ENCODE peak calls at places on chromosomes 5 and 9, in five cellular contexts. One of them, this sample, is unnamed.

GRCh38 chr5:81232449-81233079 is 558 bp upstream of the CKMT2 start:
- DNase-seq in skeletal muscle cell: no peak
- DNase-seq in A549: no peak
- DNase-seq in fibroblast of pulmonary artery: peak
- DNase-seq in kidney: peak
- DNase-seq in this sample: peak

GRCh38 chr9:70409800-70410199 is 4.7 kb downstream of the KLF9 start:
- DNase-seq in skeletal muscle cell: no peak
- DNase-seq in A549: no peak
- DNase-seq in kidney: no peak
- DNase-seq in fibroblast of pulmonary artery: no peak
- DNase-seq in this sample: peak

GRCh38 chr9:107866912-107867311 is 377.3 kb upstream of the KLF4 start:
- DNase-seq in skeletal muscle cell: peak
- DNase-seq in kidney: no peak
- DNase-seq in fibroblast of pulmonary artery: peak
- DNase-seq in A549: no peak
- DNase-seq in this sample: peak

GRCh38 chr5:143055596-143056330 is 285.6 kb downstream of the ARHGAP26 start:
- DNase-seq in skeletal muscle cell: no peak
- DNase-seq in kidney: no peak
- DNase-seq in fibroblast of pulmonary artery: peak
- DNase-seq in A549: no peak
- DNase-seq in this sample: peak

GRCh38 chr5:165325201-165325600 is 1819.8 kb downstream of the MAT2B start:
- DNase-seq in kidney: no peak
- DNase-seq in A549: no peak
- DNase-seq in skeletal muscle cell: peak
- DNase-seq in fibroblast of pulmonary artery: peak
- DNase-seq in this sample: peak

GRCh38 chr9:91758491-91758981 is 191.5 kb downstream of the ROR2 start:
- DNase-seq in skeletal muscle cell: no peak
- DNase-seq in A549: peak
- DNase-seq in kidney: no peak
- DNase-seq in fibroblast of pulmonary artery: peak
- DNase-seq in this sample: peak

GRCh38 chr5:68214472-68215207 is 916 bp upstream of the PIK3R1 start:
- DNase-seq in kidney: no peak
- DNase-seq in A549: peak
- DNase-seq in skeletal muscle cell: no peak
- DNase-seq in fibroblast of pulmonary artery: no peak
- DNase-seq in this sample: no peak

GRCh38 chr9:9117866-9118265 is 1318.3 kb upstream of the DMAC1 start:
- DNase-seq in A549: no peak
- DNase-seq in kidney: no peak
- DNase-seq in skeletal muscle cell: no peak
- DNase-seq in fibroblast of pulmonary artery: no peak
- DNase-seq in this sample: no peak

GRCh38 chr5:180129291-180130190 is 58.0 kb upstream of the RNF130 start:
- DNase-seq in skeletal muscle cell: no peak
- DNase-seq in fibroblast of pulmonary artery: no peak
- DNase-seq in kidney: peak
- DNase-seq in A549: no peak
- DNase-seq in this sample: no peak

GRCh38 chr5:99169309-99169708 is 240.5 kb upstream of the CHD1 start:
- DNase-seq in skeletal muscle cell: no peak
- DNase-seq in kidney: no peak
- DNase-seq in fibroblast of pulmonary artery: peak
- DNase-seq in A549: peak
- DNase-seq in this sample: peak

GRCh38 chr9:12785251-12785880 is 10.5 kb downstream of the LURAP1L start:
- DNase-seq in kidney: peak
- DNase-seq in A549: peak
- DNase-seq in fibroblast of pulmonary artery: no peak
- DNase-seq in skeletal muscle cell: peak
- DNase-seq in this sample: peak

GRCh38 chr5:7210549-7210948 is 185.4 kb upstream of the ADCY2 start:
- DNase-seq in fibroblast of pulmonary artery: no peak
- DNase-seq in skeletal muscle cell: no peak
- DNase-seq in kidney: no peak
- DNase-seq in A549: no peak
- DNase-seq in this sample: no peak

GRCh38 chr5:5146530-5147160 is 6.5 kb downstream of the ADAMTS16 start:
- DNase-seq in kidney: no peak
- DNase-seq in A549: no peak
- DNase-seq in fibroblast of pulmonary artery: no peak
- DNase-seq in skeletal muscle cell: no peak
- DNase-seq in this sample: peak

GRCh38 chr5:40634154-40634553 is 45.6 kb upstream of the PTGER4 start:
- DNase-seq in A549: no peak
- DNase-seq in fibroblast of pulmonary artery: no peak
- DNase-seq in kidney: no peak
- DNase-seq in skeletal muscle cell: no peak
- DNase-seq in this sample: no peak

GRCh38 chr9:95574176-95574575 is 57.4 kb upstream of the PTCH1 start:
- DNase-seq in skeletal muscle cell: no peak
- DNase-seq in kidney: no peak
- DNase-seq in A549: peak
- DNase-seq in fibroblast of pulmonary artery: no peak
- DNase-seq in this sample: no peak

GRCh38 chr5:108386345-108387061 is 4.6 kb upstream of the FBXL17 start:
- DNase-seq in skeletal muscle cell: peak
- DNase-seq in kidney: no peak
- DNase-seq in fibroblast of pulmonary artery: peak
- DNase-seq in A549: no peak
- DNase-seq in this sample: peak

GRCh38 chr5:133439859-133440258 is 172.5 kb downstream of the FSTL4 start:
- DNase-seq in kidney: no peak
- DNase-seq in fibroblast of pulmonary artery: no peak
- DNase-seq in skeletal muscle cell: no peak
- DNase-seq in A549: no peak
- DNase-seq in this sample: no peak

GRCh38 chr9:134640491-134641172 is 971 bp upstream of the COL5A1 start:
- DNase-seq in fibroblast of pulmonary artery: peak
- DNase-seq in kidney: no peak
- DNase-seq in skeletal muscle cell: no peak
- DNase-seq in A549: no peak
- DNase-seq in this sample: no peak

GRCh38 chr9:122186301-122186700 is 26.6 kb downstream of the MORN5 start:
- DNase-seq in A549: no peak
- DNase-seq in fibroblast of pulmonary artery: no peak
- DNase-seq in kidney: no peak
- DNase-seq in skeletal muscle cell: no peak
- DNase-seq in this sample: no peak

GRCh38 chr9:116705531-116705930 is 18.4 kb downstream of the TRIM32 start:
- DNase-seq in A549: no peak
- DNase-seq in fibroblast of pulmonary artery: no peak
- DNase-seq in skeletal muscle cell: no peak
- DNase-seq in kidney: no peak
- DNase-seq in this sample: no peak

GRCh38 chr5:151033217-151033934 is 13.0 kb downstream of the GPX3 start:
- DNase-seq in kidney: no peak
- DNase-seq in A549: no peak
- DNase-seq in skeletal muscle cell: no peak
- DNase-seq in fibroblast of pulmonary artery: no peak
- DNase-seq in this sample: no peak

GRCh38 chr9:122988141-122988540 is 45.3 kb upstream of the GPR21 start:
- DNase-seq in kidney: no peak
- DNase-seq in A549: no peak
- DNase-seq in fibroblast of pulmonary artery: no peak
- DNase-seq in skeletal muscle cell: no peak
- DNase-seq in this sample: no peak

GRCh38 chr5:148666353-148666752 is 12.0 kb upstream of the HTR4 start:
- DNase-seq in fibroblast of pulmonary artery: peak
- DNase-seq in skeletal muscle cell: no peak
- DNase-seq in A549: no peak
- DNase-seq in kidney: no peak
- DNase-seq in this sample: no peak

GRCh38 chr5:96638566-96638965 is 23.6 kb upstream of the CAST start:
- DNase-seq in kidney: no peak
- DNase-seq in skeletal muscle cell: no peak
- DNase-seq in A549: no peak
- DNase-seq in fibroblast of pulmonary artery: no peak
- DNase-seq in this sample: no peak

GRCh38 chr5:159209438-159210305 is at the start of gene RNF145:
- DNase-seq in kidney: peak
- DNase-seq in A549: peak
- DNase-seq in fibroblast of pulmonary artery: peak
- DNase-seq in skeletal muscle cell: peak
- DNase-seq in this sample: peak

GRCh38 chr5:141393267-141393666 is 834 bp downstream of the PCDHGA8 start:
- DNase-seq in fibroblast of pulmonary artery: no peak
- DNase-seq in kidney: no peak
- DNase-seq in A549: no peak
- DNase-seq in skeletal muscle cell: no peak
- DNase-seq in this sample: no peak

GRCh38 chr5:131587541-131587940 is 47.5 kb downstream of the RAPGEF6 start:
- DNase-seq in kidney: no peak
- DNase-seq in fibroblast of pulmonary artery: no peak
- DNase-seq in A549: no peak
- DNase-seq in skeletal muscle cell: peak
- DNase-seq in this sample: peak

GRCh38 chr9:137441935-137442321 is 771 bp upstream of the ENTPD8 start:
- DNase-seq in fibroblast of pulmonary artery: no peak
- DNase-seq in kidney: no peak
- DNase-seq in skeletal muscle cell: no peak
- DNase-seq in A549: no peak
- DNase-seq in this sample: no peak

GRCh38 chr9:137439158-137439714 is 1.9 kb downstream of the ENTPD8 start:
- DNase-seq in kidney: peak
- DNase-seq in A549: no peak
- DNase-seq in skeletal muscle cell: no peak
- DNase-seq in fibroblast of pulmonary artery: no peak
- DNase-seq in this sample: no peak

GRCh38 chr9:137444106-137444790 is 3.1 kb upstream of the ENTPD8 start:
- DNase-seq in A549: no peak
- DNase-seq in kidney: peak
- DNase-seq in fibroblast of pulmonary artery: no peak
- DNase-seq in skeletal muscle cell: no peak
- DNase-seq in this sample: no peak

GRCh38 chr9:137438591-137439157 is 2.5 kb downstream of the ENTPD8 start:
- DNase-seq in fibroblast of pulmonary artery: no peak
- DNase-seq in kidney: peak
- DNase-seq in A549: no peak
- DNase-seq in skeletal muscle cell: no peak
- DNase-seq in this sample: no peak

DNA sequence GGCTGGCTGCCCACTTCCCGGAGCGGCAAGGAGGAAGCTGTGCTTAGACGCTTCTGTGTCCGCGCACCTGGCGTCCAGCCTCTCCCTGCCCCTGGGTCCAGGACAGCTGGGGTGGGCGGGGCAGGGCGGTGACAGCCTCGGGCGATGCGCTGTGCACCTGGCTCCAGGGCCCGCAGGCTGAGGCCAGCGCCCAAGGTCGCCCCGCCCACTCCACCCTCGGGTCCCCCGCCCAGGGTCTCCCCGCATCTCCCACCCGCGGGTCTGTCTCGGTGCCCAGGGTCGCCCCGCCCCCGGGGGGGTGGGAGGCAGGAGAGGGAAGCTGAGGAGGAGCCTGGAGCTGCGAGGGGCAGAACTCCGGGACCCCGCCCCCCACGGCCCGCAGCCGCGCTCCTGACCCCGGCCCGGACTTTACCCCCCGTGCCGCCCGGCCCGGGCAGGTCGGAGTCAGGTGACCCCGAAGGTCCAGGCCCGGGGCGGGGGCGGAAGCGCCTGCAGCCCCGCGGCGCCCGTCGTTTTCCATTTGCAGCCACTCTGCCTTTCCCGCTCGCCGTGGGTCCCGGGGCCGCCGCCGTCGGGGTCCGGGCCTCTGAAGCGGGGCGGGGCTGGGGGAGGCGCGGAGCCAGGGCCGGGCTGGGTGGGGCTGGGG is at the start of gene ENTPD8:
- DNase-seq in fibroblast of pulmonary artery: no peak
- DNase-seq in kidney: peak
- DNase-seq in skeletal muscle cell: no peak
- DNase-seq in A549: peak
- DNase-seq in this sample: no peak
- H3K4me3 ChIP-seq in fibroblast of pulmonary artery: peak
- H3K4me3 ChIP-seq in kidney: peak
- H3K4me3 ChIP-seq in skeletal muscle cell: peak
- H3K4me3 ChIP-seq in A549: peak
- H3K4me3 ChIP-seq in this sample: no peak

GRCh38 chr5:88672644-88673493 is 210.1 kb downstream of the MEF2C start:
- DNase-seq in kidney: no peak
- DNase-seq in fibroblast of pulmonary artery: no peak
- DNase-seq in skeletal muscle cell: no peak
- DNase-seq in A549: no peak
- DNase-seq in this sample: no peak
- H3K4me3 ChIP-seq in kidney: no peak
- H3K4me3 ChIP-seq in fibroblast of pulmonary artery: no peak
- H3K4me3 ChIP-seq in skeletal muscle cell: no peak
- H3K4me3 ChIP-seq in A549: no peak
- H3K4me3 ChIP-seq in this sample: no peak

DNA sequence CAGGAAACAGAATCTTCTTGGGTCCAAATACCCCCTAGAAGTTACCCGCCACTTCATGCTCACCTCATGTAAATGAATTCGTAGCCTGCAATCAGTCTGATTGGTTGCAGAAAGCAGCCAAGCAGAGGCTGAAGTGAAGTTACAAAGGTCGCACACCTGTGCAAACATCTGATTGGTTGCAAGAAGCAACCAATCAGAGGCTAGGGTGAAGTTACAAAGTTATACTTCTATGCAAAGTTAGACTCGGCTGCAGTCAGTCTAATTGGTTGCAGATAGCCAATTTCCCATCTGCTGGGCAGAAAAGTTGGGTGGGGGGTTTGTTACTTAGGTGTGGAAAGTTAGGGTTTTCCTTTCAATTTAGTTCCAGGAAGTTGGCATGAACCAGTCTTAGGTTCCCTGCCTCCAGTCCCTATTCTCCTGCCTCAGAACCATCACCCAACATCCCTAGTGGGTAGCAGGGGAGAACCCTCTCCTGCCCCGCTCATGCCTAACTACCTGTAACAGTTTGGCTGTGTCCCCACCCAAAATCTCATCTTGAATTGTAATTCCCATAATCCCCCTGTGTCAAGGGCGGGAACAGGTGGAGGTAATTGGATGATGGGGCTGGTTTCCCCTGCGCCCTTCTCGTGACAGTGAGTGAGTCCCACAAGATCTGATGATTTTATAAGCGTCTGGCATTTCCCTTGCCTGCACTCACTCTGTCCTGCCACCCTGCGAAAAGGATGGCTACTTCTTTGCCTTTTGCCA is 1.2 kb upstream of the RUSC2 start:
- DNase-seq in fibroblast of pulmonary artery: no peak
- DNase-seq in skeletal muscle cell: no peak
- DNase-seq in kidney: no peak
- DNase-seq in A549: no peak
- DNase-seq in this sample: no peak
- H3K4me3 ChIP-seq in fibroblast of pulmonary artery: peak
- H3K4me3 ChIP-seq in skeletal muscle cell: peak
- H3K4me3 ChIP-seq in kidney: peak
- H3K4me3 ChIP-seq in A549: peak
- H3K4me3 ChIP-seq in this sample: peak

DNA sequence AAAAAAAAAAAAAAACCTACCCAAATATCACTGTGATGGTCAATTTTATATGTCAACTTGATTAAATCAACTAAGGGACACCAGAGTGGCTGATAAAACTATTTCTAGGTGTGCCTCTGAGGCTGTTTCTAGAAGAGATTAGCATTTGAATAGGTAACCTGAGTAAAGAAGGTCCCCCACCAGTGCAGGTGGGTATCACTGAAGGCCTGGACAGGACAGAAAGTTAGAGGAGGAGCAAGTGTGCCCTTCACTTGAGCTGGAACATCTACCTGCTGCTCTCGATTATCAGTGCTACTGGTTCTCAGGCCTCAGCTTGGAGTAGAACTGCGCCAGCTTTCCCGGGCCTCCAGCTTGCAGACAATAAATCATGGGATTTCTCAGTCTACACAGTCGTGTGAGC is 88.7 kb downstream of the TLE1 start:
- DNase-seq in A549: no peak
- DNase-seq in fibroblast of pulmonary artery: no peak
- DNase-seq in kidney: peak
- DNase-seq in skeletal muscle cell: no peak
- DNase-seq in this sample: no peak
- H3K4me3 ChIP-seq in A549: no peak
- H3K4me3 ChIP-seq in fibroblast of pulmonary artery: no peak
- H3K4me3 ChIP-seq in kidney: no peak
- H3K4me3 ChIP-seq in skeletal muscle cell: no peak
- H3K4me3 ChIP-seq in this sample: no peak

This sample was measured in fibroblast of mammary gland.